ENCODE peak calls at places on chromosomes 7 and 10, in nine cellular contexts. One of them, this sample, is unnamed.

GRCh38 chr10:14926061-14926470 is 27.8 kb downstream of the DCLRE1C start:
- DNase-seq in Caco-2: peak
- DNase-seq in AG04450: no peak
- DNase-seq in ovary: no peak
- DNase-seq in endodermal cell: no peak
- DNase-seq in BE2C: no peak
- DNase-seq in activated CD8-positive, alpha-beta T cell treated with anti-CD3 and anti-CD28 coated beads for 36 hours: no peak
- DNase-seq in ascending aorta: no peak
- DNase-seq in omental fat pad: no peak
- DNase-seq in this sample: no peak

GRCh38 chr7:44172803-44173424 is 16.3 kb downstream of the GCK start:
- DNase-seq in activated CD8-positive, alpha-beta T cell treated with anti-CD3 and anti-CD28 coated beads for 36 hours: no peak
- DNase-seq in BE2C: no peak
- DNase-seq in omental fat pad: no peak
- DNase-seq in ovary: no peak
- DNase-seq in Caco-2: no peak
- DNase-seq in ascending aorta: no peak
- DNase-seq in AG04450: no peak
- DNase-seq in endodermal cell: no peak
- DNase-seq in this sample: no peak

GRCh38 chr10:60042959-60043358 is 136.6 kb upstream of the CCDC6 start:
- DNase-seq in ovary: no peak
- DNase-seq in Caco-2: no peak
- DNase-seq in ascending aorta: no peak
- DNase-seq in endodermal cell: no peak
- DNase-seq in BE2C: no peak
- DNase-seq in activated CD8-positive, alpha-beta T cell treated with anti-CD3 and anti-CD28 coated beads for 36 hours: no peak
- DNase-seq in omental fat pad: no peak
- DNase-seq in AG04450: no peak
- DNase-seq in this sample: no peak

GRCh38 chr7:47506716-47507354 is 75.1 kb downstream of the TNS3 start:
- DNase-seq in activated CD8-positive, alpha-beta T cell treated with anti-CD3 and anti-CD28 coated beads for 36 hours: no peak
- DNase-seq in ascending aorta: no peak
- DNase-seq in BE2C: no peak
- DNase-seq in ovary: no peak
- DNase-seq in Caco-2: no peak
- DNase-seq in omental fat pad: no peak
- DNase-seq in AG04450: no peak
- DNase-seq in endodermal cell: no peak
- DNase-seq in this sample: no peak

GRCh38 chr7:4631664-4632171 is 50.4 kb upstream of the FOXK1 start:
- DNase-seq in AG04450: peak
- DNase-seq in activated CD8-positive, alpha-beta T cell treated with anti-CD3 and anti-CD28 coated beads for 36 hours: no peak
- DNase-seq in endodermal cell: peak
- DNase-seq in ascending aorta: peak
- DNase-seq in ovary: peak
- DNase-seq in BE2C: peak
- DNase-seq in Caco-2: peak
- DNase-seq in omental fat pad: peak
- DNase-seq in this sample: peak

GRCh38 chr10:49089789-49090595 is 25.3 kb downstream of the VSTM4 start:
- DNase-seq in endodermal cell: no peak
- DNase-seq in BE2C: no peak
- DNase-seq in activated CD8-positive, alpha-beta T cell treated with anti-CD3 and anti-CD28 coated beads for 36 hours: no peak
- DNase-seq in omental fat pad: no peak
- DNase-seq in ascending aorta: peak
- DNase-seq in Caco-2: no peak
- DNase-seq in ovary: peak
- DNase-seq in AG04450: no peak
- DNase-seq in this sample: peak

GRCh38 chr10:116014859-116015258 is 258.1 kb downstream of the GFRA1 start:
- DNase-seq in endodermal cell: no peak
- DNase-seq in BE2C: no peak
- DNase-seq in ovary: no peak
- DNase-seq in omental fat pad: no peak
- DNase-seq in AG04450: no peak
- DNase-seq in ascending aorta: no peak
- DNase-seq in Caco-2: no peak
- DNase-seq in activated CD8-positive, alpha-beta T cell treated with anti-CD3 and anti-CD28 coated beads for 36 hours: no peak
- DNase-seq in this sample: no peak

GRCh38 chr7:6533893-6534804 is 17.1 kb downstream of the GRID2IP start:
- DNase-seq in AG04450: no peak
- DNase-seq in omental fat pad: no peak
- DNase-seq in ovary: no peak
- DNase-seq in activated CD8-positive, alpha-beta T cell treated with anti-CD3 and anti-CD28 coated beads for 36 hours: peak
- DNase-seq in ascending aorta: no peak
- DNase-seq in endodermal cell: no peak
- DNase-seq in BE2C: no peak
- DNase-seq in Caco-2: no peak
- DNase-seq in this sample: no peak

GRCh38 chr10:126124923-126125322 is 228.6 kb downstream of the FANK1 start:
- DNase-seq in omental fat pad: no peak
- DNase-seq in ovary: no peak
- DNase-seq in endodermal cell: no peak
- DNase-seq in Caco-2: no peak
- DNase-seq in AG04450: no peak
- DNase-seq in BE2C: no peak
- DNase-seq in ascending aorta: no peak
- DNase-seq in activated CD8-positive, alpha-beta T cell treated with anti-CD3 and anti-CD28 coated beads for 36 hours: no peak
- DNase-seq in this sample: no peak

GRCh38 chr10:47264797-47265281 is 35.2 kb upstream of the GDF10 start:
- DNase-seq in endodermal cell: no peak
- DNase-seq in omental fat pad: no peak
- DNase-seq in ascending aorta: peak
- DNase-seq in BE2C: no peak
- DNase-seq in AG04450: no peak
- DNase-seq in activated CD8-positive, alpha-beta T cell treated with anti-CD3 and anti-CD28 coated beads for 36 hours: peak
- DNase-seq in Caco-2: no peak
- DNase-seq in ovary: no peak
- DNase-seq in this sample: no peak

GRCh38 chr7:128845987-128846386 is 15.8 kb downstream of the FLNC start:
- DNase-seq in activated CD8-positive, alpha-beta T cell treated with anti-CD3 and anti-CD28 coated beads for 36 hours: no peak
- DNase-seq in BE2C: no peak
- DNase-seq in ascending aorta: no peak
- DNase-seq in endodermal cell: no peak
- DNase-seq in omental fat pad: no peak
- DNase-seq in AG04450: no peak
- DNase-seq in ovary: no peak
- DNase-seq in Caco-2: no peak
- DNase-seq in this sample: no peak

DNA sequence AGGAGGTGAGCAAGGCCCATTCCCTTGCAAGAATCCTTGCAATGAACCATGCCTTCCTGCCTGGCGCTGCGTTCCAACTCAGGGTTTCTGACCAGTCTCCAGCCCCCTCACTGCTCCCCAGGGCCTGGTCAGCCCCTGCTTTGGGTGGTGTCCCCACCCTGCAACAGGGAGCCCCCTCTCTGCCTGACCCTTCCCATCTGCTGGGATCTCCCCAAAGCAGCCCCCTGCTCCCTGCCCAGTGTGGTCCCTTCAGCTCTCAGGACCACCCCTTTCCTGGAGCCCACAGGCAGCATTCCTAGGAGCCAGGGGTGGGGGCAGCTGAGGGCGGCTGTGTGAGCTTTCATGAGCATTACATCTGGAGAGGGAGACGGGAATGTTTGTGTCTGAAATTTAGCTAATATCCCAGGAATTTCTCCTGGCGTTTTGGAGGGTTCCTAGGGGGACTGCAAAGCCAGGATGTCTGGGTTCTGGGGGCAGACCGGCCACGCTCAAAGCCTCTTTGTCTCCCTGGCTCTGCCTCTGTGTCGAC is 300.7 kb upstream of the ZMIZ1 start:
- DNase-seq in ascending aorta: peak
- DNase-seq in BE2C: no peak
- DNase-seq in Caco-2: no peak
- DNase-seq in omental fat pad: no peak
- DNase-seq in ovary: no peak
- DNase-seq in activated CD8-positive, alpha-beta T cell treated with anti-CD3 and anti-CD28 coated beads for 36 hours: no peak
- DNase-seq in AG04450: no peak
- DNase-seq in endodermal cell: peak
- DNase-seq in this sample: peak
- TF ChIP-seq CTCF in ascending aorta: no peak
- TF ChIP-seq CTCF in BE2C: no peak
- TF ChIP-seq CTCF in Caco-2: no peak
- TF ChIP-seq CTCF in omental fat pad: no peak
- TF ChIP-seq CTCF in ovary: no peak
- TF ChIP-seq CTCF in activated CD8-positive, alpha-beta T cell treated with anti-CD3 and anti-CD28 coated beads for 36 hours: no peak
- TF ChIP-seq CTCF in AG04450: no peak
- TF ChIP-seq CTCF in endodermal cell: no peak
- TF ChIP-seq CTCF in this sample: no peak

DNA sequence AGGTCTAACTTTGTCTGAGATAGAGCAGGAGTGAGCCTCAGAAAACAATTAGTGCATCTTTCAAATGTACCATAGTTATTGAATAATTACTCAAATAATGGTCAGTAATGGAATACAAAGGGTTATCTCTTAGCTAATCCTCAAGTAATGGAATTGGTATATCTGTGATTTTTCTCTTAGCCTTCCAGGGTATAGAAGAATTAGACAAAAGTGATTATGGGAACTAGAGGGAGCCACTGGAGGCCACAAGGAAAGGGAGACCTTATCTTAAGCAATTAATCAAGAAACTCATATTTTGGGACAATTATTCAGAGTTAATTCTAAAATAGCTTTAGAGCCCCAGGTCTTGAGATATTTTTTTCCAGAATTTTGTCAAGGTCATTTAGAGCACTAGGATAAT is 110.0 kb upstream of the GATA3 start:
- DNase-seq in omental fat pad: no peak
- DNase-seq in AG04450: no peak
- DNase-seq in activated CD8-positive, alpha-beta T cell treated with anti-CD3 and anti-CD28 coated beads for 36 hours: no peak
- DNase-seq in Caco-2: no peak
- DNase-seq in ascending aorta: no peak
- DNase-seq in endodermal cell: no peak
- DNase-seq in BE2C: no peak
- DNase-seq in ovary: no peak
- DNase-seq in this sample: no peak
- TF ChIP-seq CTCF in omental fat pad: no peak
- TF ChIP-seq CTCF in AG04450: no peak
- TF ChIP-seq CTCF in activated CD8-positive, alpha-beta T cell treated with anti-CD3 and anti-CD28 coated beads for 36 hours: no peak
- TF ChIP-seq CTCF in Caco-2: no peak
- TF ChIP-seq CTCF in ascending aorta: no peak
- TF ChIP-seq CTCF in endodermal cell: no peak
- TF ChIP-seq CTCF in BE2C: no peak
- TF ChIP-seq CTCF in ovary: no peak
- TF ChIP-seq CTCF in this sample: no peak

GRCh38 chr10:132371641-132372081 is 25.3 kb upstream of the PWWP2B start:
- DNase-seq in AG04450: no peak
- DNase-seq in endodermal cell: peak
- DNase-seq in ovary: no peak
- DNase-seq in activated CD8-positive, alpha-beta T cell treated with anti-CD3 and anti-CD28 coated beads for 36 hours: peak
- DNase-seq in omental fat pad: no peak
- DNase-seq in ascending aorta: no peak
- DNase-seq in BE2C: no peak
- DNase-seq in Caco-2: peak
- DNase-seq in this sample: no peak
- TF ChIP-seq CTCF in AG04450: peak
- TF ChIP-seq CTCF in endodermal cell: peak
- TF ChIP-seq CTCF in ovary: no peak
- TF ChIP-seq CTCF in activated CD8-positive, alpha-beta T cell treated with anti-CD3 and anti-CD28 coated beads for 36 hours: peak
- TF ChIP-seq CTCF in omental fat pad: no peak
- TF ChIP-seq CTCF in ascending aorta: no peak
- TF ChIP-seq CTCF in BE2C: peak
- TF ChIP-seq CTCF in Caco-2: peak
- TF ChIP-seq CTCF in this sample: no peak

GRCh38 chr10:113027574-113028392 is 77.7 kb downstream of the TCF7L2 start:
- DNase-seq in Caco-2: peak
- DNase-seq in endodermal cell: peak
- DNase-seq in ovary: no peak
- DNase-seq in omental fat pad: no peak
- DNase-seq in BE2C: no peak
- DNase-seq in ascending aorta: no peak
- DNase-seq in AG04450: no peak
- DNase-seq in activated CD8-positive, alpha-beta T cell treated with anti-CD3 and anti-CD28 coated beads for 36 hours: no peak
- DNase-seq in this sample: no peak
- TF ChIP-seq CTCF in Caco-2: no peak
- TF ChIP-seq CTCF in endodermal cell: peak
- TF ChIP-seq CTCF in ovary: no peak
- TF ChIP-seq CTCF in omental fat pad: no peak
- TF ChIP-seq CTCF in BE2C: no peak
- TF ChIP-seq CTCF in ascending aorta: no peak
- TF ChIP-seq CTCF in AG04450: peak
- TF ChIP-seq CTCF in activated CD8-positive, alpha-beta T cell treated with anti-CD3 and anti-CD28 coated beads for 36 hours: no peak
- TF ChIP-seq CTCF in this sample: no peak

GRCh38 chr10:98620503-98620902 is 173.8 kb upstream of the HPS1 start:
- DNase-seq in Caco-2: no peak
- DNase-seq in ascending aorta: no peak
- DNase-seq in ovary: no peak
- DNase-seq in omental fat pad: no peak
- DNase-seq in endodermal cell: peak
- DNase-seq in activated CD8-positive, alpha-beta T cell treated with anti-CD3 and anti-CD28 coated beads for 36 hours: no peak
- DNase-seq in AG04450: no peak
- DNase-seq in BE2C: no peak
- DNase-seq in this sample: no peak

GRCh38 chr10:98624963-98625362 is 178.2 kb upstream of the HPS1 start:
- DNase-seq in Caco-2: no peak
- DNase-seq in omental fat pad: no peak
- DNase-seq in ovary: no peak
- DNase-seq in endodermal cell: no peak
- DNase-seq in activated CD8-positive, alpha-beta T cell treated with anti-CD3 and anti-CD28 coated beads for 36 hours: no peak
- DNase-seq in BE2C: no peak
- DNase-seq in ascending aorta: no peak
- DNase-seq in AG04450: no peak
- DNase-seq in this sample: no peak

GRCh38 chr10:98619446-98619845 is 172.7 kb upstream of the HPS1 start:
- DNase-seq in AG04450: no peak
- DNase-seq in omental fat pad: no peak
- DNase-seq in ascending aorta: no peak
- DNase-seq in Caco-2: no peak
- DNase-seq in endodermal cell: no peak
- DNase-seq in ovary: no peak
- DNase-seq in activated CD8-positive, alpha-beta T cell treated with anti-CD3 and anti-CD28 coated beads for 36 hours: no peak
- DNase-seq in BE2C: no peak
- DNase-seq in this sample: no peak

GRCh38 chr10:98621630-98622029 is 174.9 kb upstream of the HPS1 start:
- DNase-seq in activated CD8-positive, alpha-beta T cell treated with anti-CD3 and anti-CD28 coated beads for 36 hours: no peak
- DNase-seq in ovary: no peak
- DNase-seq in ascending aorta: no peak
- DNase-seq in endodermal cell: peak
- DNase-seq in Caco-2: no peak
- DNase-seq in omental fat pad: no peak
- DNase-seq in AG04450: no peak
- DNase-seq in BE2C: no peak
- DNase-seq in this sample: no peak
- TF ChIP-seq CTCF in activated CD8-positive, alpha-beta T cell treated with anti-CD3 and anti-CD28 coated beads for 36 hours: no peak
- TF ChIP-seq CTCF in ovary: no peak
- TF ChIP-seq CTCF in ascending aorta: no peak
- TF ChIP-seq CTCF in endodermal cell: no peak
- TF ChIP-seq CTCF in Caco-2: no peak
- TF ChIP-seq CTCF in omental fat pad: no peak
- TF ChIP-seq CTCF in AG04450: no peak
- TF ChIP-seq CTCF in BE2C: no peak
- TF ChIP-seq CTCF in this sample: no peak

GRCh38 chr10:125087897-125088215 is 72.5 kb downstream of the CTBP2 start:
- DNase-seq in ascending aorta: no peak
- DNase-seq in BE2C: no peak
- DNase-seq in ovary: peak
- DNase-seq in activated CD8-positive, alpha-beta T cell treated with anti-CD3 and anti-CD28 coated beads for 36 hours: no peak
- DNase-seq in Caco-2: no peak
- DNase-seq in omental fat pad: no peak
- DNase-seq in endodermal cell: no peak
- DNase-seq in AG04450: no peak
- DNase-seq in this sample: no peak
- TF ChIP-seq CTCF in ascending aorta: no peak
- TF ChIP-seq CTCF in BE2C: no peak
- TF ChIP-seq CTCF in ovary: no peak
- TF ChIP-seq CTCF in activated CD8-positive, alpha-beta T cell treated with anti-CD3 and anti-CD28 coated beads for 36 hours: no peak
- TF ChIP-seq CTCF in Caco-2: no peak
- TF ChIP-seq CTCF in omental fat pad: no peak
- TF ChIP-seq CTCF in endodermal cell: no peak
- TF ChIP-seq CTCF in AG04450: no peak
- TF ChIP-seq CTCF in this sample: no peak

This sample was measured in lower leg skin.